ENCODE peak calls at places on chromosomes 5 and 9, in five cellular contexts. J is GM13977, R is osteocyte, G is fibroblast of pulmonary artery, E is A549. V is an unnamed sample.

GRCh38 chr9:80440724-80441123 is 869.0 kb downstream of the TLE4 start:
- DNase-seq in J (no peak), R (no peak), G (no peak), E (no peak), V (no peak)

GRCh38 chr9:96638606-96639364 is 16.3 kb downstream of the PRXL2C start:
- DNase-seq in J (no peak), R (no peak), G (no peak), E (no peak), V (no peak)

GRCh38 chr5:132259061-132259851 is 1.8 kb downstream of the PDLIM4 start:
- DNase-seq in J (no peak), R (peak), G (peak), E (no peak), V (peak)

GRCh38 chr9:131691969-131692611 is 47.8 kb downstream of the RAPGEF1 start:
- DNase-seq in J (no peak), R (no peak), G (no peak), E (no peak), V (no peak)

GRCh38 chr5:5634817-5635216 is 212.3 kb downstream of the ICE1 start:
- DNase-seq in J (no peak), R (no peak), G (no peak), E (no peak), V (no peak)

GRCh38 chr9:116585204-116585603 is 101.9 kb upstream of the TRIM32 start:
- DNase-seq in J (no peak), R (no peak), G (no peak), E (no peak), V (no peak)

GRCh38 chr5:72149742-72150141 is 42.5 kb downstream of the MAP1B start:
- DNase-seq in J (no peak), R (no peak), G (no peak), E (no peak), V (no peak)

GRCh38 chr9:121661328-121661727 is 9.9 kb downstream of the DAB2IP start:
- DNase-seq in J (no peak), R (no peak), G (no peak), E (no peak), V (no peak)

GRCh38 chr5:83472508-83473343 is 1.2 kb downstream of the VCAN start:
- DNase-seq in J (peak), R (peak), G (no peak), E (peak), V (peak)

GRCh38 chr5:20231040-20231439 is 243.0 kb upstream of the CDH18 start:
- DNase-seq in J (no peak), R (no peak), G (peak), E (no peak), V (no peak)
- TF ChIP-seq CTCF in J (no peak), R (no peak), G (peak), E (no peak), V (peak)

GRCh38 chr9:135165756-135166519 is 78.5 kb downstream of the OLFM1 start:
- DNase-seq in J (no peak), R (no peak), G (no peak), E (no peak), V (no peak)

GRCh38 chr9:135164036-135164435 is 76.6 kb downstream of the OLFM1 start:
- DNase-seq in J (no peak), R (no peak), G (no peak), E (no peak), V (no peak)

GRCh38 chr9:135166566-135166965 is 79.1 kb downstream of the OLFM1 start:
- DNase-seq in J (no peak), R (no peak), G (no peak), E (no peak), V (no peak)

GRCh38 chr9:135163023-135163780 is 75.7 kb downstream of the OLFM1 start:
- DNase-seq in J (no peak), R (no peak), G (no peak), E (no peak), V (no peak)

GRCh38 chr9:135165003-135165711 is 77.7 kb downstream of the OLFM1 start:
- DNase-seq in J (no peak), R (no peak), G (no peak), E (no peak), V (no peak)
- TF ChIP-seq CTCF in J (no peak), R (no peak), G (no peak), E (no peak), V (no peak)

GRCh38 chr9:37262410-37262809 is 142.0 kb downstream of the ZCCHC7 start:
- DNase-seq in J (no peak), R (no peak), G (peak), E (peak), V (peak)
- TF ChIP-seq CTCF in J (peak), R (peak), G (peak), E (peak), V (peak)

DNA sequence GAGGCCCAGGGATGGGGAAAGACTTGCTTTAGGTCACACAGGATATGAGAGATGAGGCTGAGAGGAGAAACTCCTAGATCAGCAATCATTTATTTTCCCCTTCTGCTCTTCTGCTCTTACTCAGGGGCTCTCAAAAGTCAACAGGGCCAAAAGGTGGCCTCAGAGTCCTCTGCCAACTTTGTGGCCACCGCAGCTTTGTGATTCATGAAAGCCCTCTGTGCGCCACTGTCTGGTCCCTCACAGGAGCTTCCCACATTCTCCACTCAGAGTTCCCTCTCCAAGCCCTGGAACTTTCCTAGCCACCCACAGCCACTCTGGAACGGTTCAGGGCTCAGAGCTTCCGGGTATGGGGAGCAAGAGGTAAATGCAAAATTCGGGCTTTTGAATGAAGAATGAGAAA is 82.4 kb downstream of the COL27A1 start:
- DNase-seq in J (no peak), R (no peak), G (no peak), E (no peak), V (no peak)
- TF ChIP-seq CTCF in J (no peak), R (no peak), G (no peak), E (no peak), V (no peak)

GRCh38 chr5:141343242-141343952 is at the start of gene PCDHGA3:
- DNase-seq in J (no peak), R (no peak), G (peak), E (peak), V (peak)
- TF ChIP-seq CTCF in J (peak), R (no peak), G (peak), E (no peak), V (peak)

V was measured in HFFc6.